ENCODE peak calls at places on chromosomes 7 and 10, in five cellular contexts. One of them, this sample, is unnamed.

GRCh38 chr7:124515431-124515830 is 250.2 kb downstream of the GPR37 start:
- DNase-seq in pancreas: no peak
- DNase-seq in cardiac muscle cell: no peak
- DNase-seq in HFF-Myc: no peak
- DNase-seq in BJ: no peak
- DNase-seq in this sample: no peak

GRCh38 chr7:37110641-37111421 is 337.8 kb downstream of the ELMO1 start:
- DNase-seq in pancreas: no peak
- DNase-seq in cardiac muscle cell: no peak
- DNase-seq in HFF-Myc: no peak
- DNase-seq in BJ: no peak
- DNase-seq in this sample: no peak

GRCh38 chr10:26534384-26534783 is 96.2 kb downstream of the APBB1IP start:
- DNase-seq in pancreas: no peak
- DNase-seq in cardiac muscle cell: no peak
- DNase-seq in HFF-Myc: no peak
- DNase-seq in BJ: no peak
- DNase-seq in this sample: no peak

GRCh38 chr10:42734537-42734936 is 48.1 kb upstream of the BMS1 start:
- DNase-seq in pancreas: no peak
- DNase-seq in cardiac muscle cell: no peak
- DNase-seq in HFF-Myc: no peak
- DNase-seq in BJ: no peak
- DNase-seq in this sample: no peak

GRCh38 chr10:6320320-6321010 is 117.7 kb downstream of the PFKFB3 start:
- DNase-seq in pancreas: no peak
- DNase-seq in cardiac muscle cell: no peak
- DNase-seq in HFF-Myc: no peak
- DNase-seq in BJ: no peak
- DNase-seq in this sample: no peak

GRCh38 chr10:119595715-119596515 is 849 bp downstream of the TIAL1 start:
- DNase-seq in pancreas: peak
- DNase-seq in cardiac muscle cell: peak
- DNase-seq in HFF-Myc: no peak
- DNase-seq in BJ: no peak
- DNase-seq in this sample: no peak

GRCh38 chr7:90701771-90702170 is 105.7 kb downstream of the CDK14 start:
- DNase-seq in pancreas: no peak
- DNase-seq in cardiac muscle cell: peak
- DNase-seq in HFF-Myc: no peak
- DNase-seq in BJ: no peak
- DNase-seq in this sample: no peak

GRCh38 chr10:87660484-87661133 is 931 bp downstream of the PAPSS2 start:
- DNase-seq in pancreas: no peak
- DNase-seq in cardiac muscle cell: no peak
- DNase-seq in HFF-Myc: no peak
- DNase-seq in BJ: no peak
- DNase-seq in this sample: no peak

GRCh38 chr7:3436746-3437145 is 135.7 kb downstream of the SDK1 start:
- DNase-seq in pancreas: no peak
- DNase-seq in cardiac muscle cell: no peak
- DNase-seq in HFF-Myc: no peak
- DNase-seq in BJ: no peak
- DNase-seq in this sample: no peak

GRCh38 chr7:21617916-21618390 is 75.1 kb downstream of the DNAH11 start:
- DNase-seq in pancreas: no peak
- DNase-seq in cardiac muscle cell: no peak
- DNase-seq in HFF-Myc: no peak
- DNase-seq in BJ: peak
- DNase-seq in this sample: no peak

GRCh38 chr7:120337308-120337907 is 64.4 kb downstream of the KCND2 start:
- DNase-seq in pancreas: no peak
- DNase-seq in cardiac muscle cell: peak
- DNase-seq in HFF-Myc: no peak
- DNase-seq in BJ: no peak
- DNase-seq in this sample: no peak

GRCh38 chr7:104552102-104552501 is 223.7 kb downstream of the LHFPL3 start:
- DNase-seq in pancreas: peak
- DNase-seq in cardiac muscle cell: peak
- DNase-seq in HFF-Myc: peak
- DNase-seq in BJ: no peak
- DNase-seq in this sample: peak

GRCh38 chr7:143379607-143380263 is 1.4 kb upstream of the ZYX start:
- DNase-seq in pancreas: no peak
- DNase-seq in cardiac muscle cell: no peak
- DNase-seq in HFF-Myc: no peak
- DNase-seq in BJ: no peak
- DNase-seq in this sample: no peak

GRCh38 chr10:52314007-52314821 is at the start of gene DKK1:
- DNase-seq in pancreas: peak
- DNase-seq in cardiac muscle cell: peak
- DNase-seq in HFF-Myc: no peak
- DNase-seq in BJ: peak
- DNase-seq in this sample: no peak

GRCh38 chr7:155680864-155681263 is 36.4 kb downstream of the RBM33 start:
- DNase-seq in pancreas: no peak
- DNase-seq in cardiac muscle cell: no peak
- DNase-seq in HFF-Myc: no peak
- DNase-seq in BJ: no peak
- DNase-seq in this sample: no peak

GRCh38 chr7:131007439-131008330 is 273.7 kb upstream of the KLF14 start:
- DNase-seq in pancreas: no peak
- DNase-seq in cardiac muscle cell: peak
- DNase-seq in HFF-Myc: peak
- DNase-seq in BJ: no peak
- DNase-seq in this sample: no peak

GRCh38 chr7:90320801-90321494 is at the start of gene FAM237B:
- DNase-seq in pancreas: peak
- DNase-seq in cardiac muscle cell: peak
- DNase-seq in HFF-Myc: no peak
- DNase-seq in BJ: no peak
- DNase-seq in this sample: no peak

GRCh38 chr7:93715234-93715633 is 140.7 kb upstream of the CALCR start:
- DNase-seq in pancreas: peak
- DNase-seq in cardiac muscle cell: peak
- DNase-seq in HFF-Myc: peak
- DNase-seq in BJ: no peak
- DNase-seq in this sample: no peak

GRCh38 chr10:133388973-133389818 is 4.8 kb upstream of the MTG1 start:
- DNase-seq in pancreas: no peak
- DNase-seq in cardiac muscle cell: no peak
- DNase-seq in HFF-Myc: no peak
- DNase-seq in BJ: no peak
- DNase-seq in this sample: no peak

GRCh38 chr10:7279303-7279702 is 131.5 kb downstream of the SFMBT2 start:
- DNase-seq in pancreas: no peak
- DNase-seq in cardiac muscle cell: no peak
- DNase-seq in HFF-Myc: no peak
- DNase-seq in BJ: no peak
- DNase-seq in this sample: no peak

GRCh38 chr7:142790565-142790964 is 19.8 kb downstream of the PRSS2 start:
- DNase-seq in pancreas: no peak
- DNase-seq in cardiac muscle cell: no peak
- DNase-seq in HFF-Myc: no peak
- DNase-seq in BJ: no peak
- DNase-seq in this sample: no peak

GRCh38 chr7:16847381-16847860 is 34.4 kb downstream of the AGR3 start:
- DNase-seq in pancreas: no peak
- DNase-seq in cardiac muscle cell: peak
- DNase-seq in HFF-Myc: no peak
- DNase-seq in BJ: no peak
- DNase-seq in this sample: no peak

GRCh38 chr10:28181478-28182096 is 121.3 kb downstream of the MPP7 start:
- DNase-seq in pancreas: no peak
- DNase-seq in cardiac muscle cell: no peak
- DNase-seq in HFF-Myc: no peak
- DNase-seq in BJ: no peak
- DNase-seq in this sample: no peak

GRCh38 chr7:43764039-43764789 is 5.7 kb downstream of the BLVRA start:
- DNase-seq in pancreas: no peak
- DNase-seq in cardiac muscle cell: peak
- DNase-seq in HFF-Myc: no peak
- DNase-seq in BJ: no peak
- DNase-seq in this sample: no peak

GRCh38 chr7:147586526-147586925 is 1004.0 kb upstream of the C7orf33 start:
- DNase-seq in pancreas: no peak
- DNase-seq in cardiac muscle cell: no peak
- DNase-seq in HFF-Myc: no peak
- DNase-seq in BJ: no peak
- DNase-seq in this sample: no peak

GRCh38 chr10:48517482-48517881 is 87.4 kb downstream of the ARHGAP22 start:
- DNase-seq in pancreas: no peak
- DNase-seq in cardiac muscle cell: no peak
- DNase-seq in HFF-Myc: no peak
- DNase-seq in BJ: no peak
- DNase-seq in this sample: no peak

GRCh38 chr7:148058092-148058491 is 532.5 kb upstream of the C7orf33 start:
- DNase-seq in pancreas: no peak
- DNase-seq in cardiac muscle cell: no peak
- DNase-seq in HFF-Myc: no peak
- DNase-seq in BJ: no peak
- DNase-seq in this sample: no peak

GRCh38 chr7:41702635-41703371 is at the start of gene INHBA:
- DNase-seq in pancreas: no peak
- DNase-seq in cardiac muscle cell: no peak
- DNase-seq in HFF-Myc: no peak
- DNase-seq in BJ: peak
- DNase-seq in this sample: no peak

GRCh38 chr10:71963351-71963755 is 842 bp upstream of the CHST3 start:
- DNase-seq in pancreas: no peak
- DNase-seq in cardiac muscle cell: no peak
- DNase-seq in HFF-Myc: no peak
- DNase-seq in BJ: no peak
- DNase-seq in this sample: no peak

GRCh38 chr7:75617634-75618234 is 121.0 kb downstream of the HIP1 start:
- DNase-seq in pancreas: no peak
- DNase-seq in cardiac muscle cell: no peak
- DNase-seq in HFF-Myc: no peak
- DNase-seq in BJ: no peak
- DNase-seq in this sample: no peak

GRCh38 chr10:73262105-73262730 is 9.8 kb upstream of the MRPS16 start:
- DNase-seq in pancreas: no peak
- DNase-seq in cardiac muscle cell: no peak
- DNase-seq in HFF-Myc: no peak
- DNase-seq in BJ: no peak
- DNase-seq in this sample: peak

GRCh38 chr10:13983035-13983434 is 347.7 kb downstream of the FRMD4A start:
- DNase-seq in pancreas: no peak
- DNase-seq in cardiac muscle cell: no peak
- DNase-seq in HFF-Myc: no peak
- DNase-seq in BJ: no peak
- DNase-seq in this sample: no peak

GRCh38 chr10:3805791-3806381 is 20.9 kb upstream of the KLF6 start:
- DNase-seq in pancreas: no peak
- DNase-seq in cardiac muscle cell: no peak
- DNase-seq in HFF-Myc: peak
- DNase-seq in BJ: no peak
- DNase-seq in this sample: no peak

GRCh38 chr10:3807928-3808496 is 23.0 kb upstream of the KLF6 start:
- DNase-seq in pancreas: no peak
- DNase-seq in cardiac muscle cell: no peak
- DNase-seq in HFF-Myc: no peak
- DNase-seq in BJ: no peak
- DNase-seq in this sample: no peak

GRCh38 chr10:3808689-3809199 is 23.7 kb upstream of the KLF6 start:
- DNase-seq in pancreas: no peak
- DNase-seq in cardiac muscle cell: no peak
- DNase-seq in HFF-Myc: no peak
- DNase-seq in BJ: no peak
- DNase-seq in this sample: no peak

GRCh38 chr10:3806603-3807002 is 21.6 kb upstream of the KLF6 start:
- DNase-seq in pancreas: no peak
- DNase-seq in cardiac muscle cell: no peak
- DNase-seq in HFF-Myc: no peak
- DNase-seq in BJ: no peak
- DNase-seq in this sample: no peak

GRCh38 chr10:3807221-3807927 is 22.4 kb upstream of the KLF6 start:
- DNase-seq in pancreas: no peak
- DNase-seq in cardiac muscle cell: no peak
- DNase-seq in HFF-Myc: no peak
- DNase-seq in BJ: no peak
- DNase-seq in this sample: no peak
- TF ChIP-seq CTCF in pancreas: no peak
- TF ChIP-seq CTCF in cardiac muscle cell: no peak
- TF ChIP-seq CTCF in HFF-Myc: no peak
- TF ChIP-seq CTCF in BJ: no peak
- TF ChIP-seq CTCF in this sample: no peak

GRCh38 chr10:33111652-33112051 is 153.6 kb upstream of the ITGB1 start:
- DNase-seq in pancreas: no peak
- DNase-seq in cardiac muscle cell: no peak
- DNase-seq in HFF-Myc: no peak
- DNase-seq in BJ: no peak
- DNase-seq in this sample: no peak
- H3K4me3 ChIP-seq in pancreas: no peak
- H3K4me3 ChIP-seq in cardiac muscle cell: no peak
- H3K4me3 ChIP-seq in HFF-Myc: no peak
- H3K4me3 ChIP-seq in BJ: no peak
- H3K4me3 ChIP-seq in this sample: no peak

DNA sequence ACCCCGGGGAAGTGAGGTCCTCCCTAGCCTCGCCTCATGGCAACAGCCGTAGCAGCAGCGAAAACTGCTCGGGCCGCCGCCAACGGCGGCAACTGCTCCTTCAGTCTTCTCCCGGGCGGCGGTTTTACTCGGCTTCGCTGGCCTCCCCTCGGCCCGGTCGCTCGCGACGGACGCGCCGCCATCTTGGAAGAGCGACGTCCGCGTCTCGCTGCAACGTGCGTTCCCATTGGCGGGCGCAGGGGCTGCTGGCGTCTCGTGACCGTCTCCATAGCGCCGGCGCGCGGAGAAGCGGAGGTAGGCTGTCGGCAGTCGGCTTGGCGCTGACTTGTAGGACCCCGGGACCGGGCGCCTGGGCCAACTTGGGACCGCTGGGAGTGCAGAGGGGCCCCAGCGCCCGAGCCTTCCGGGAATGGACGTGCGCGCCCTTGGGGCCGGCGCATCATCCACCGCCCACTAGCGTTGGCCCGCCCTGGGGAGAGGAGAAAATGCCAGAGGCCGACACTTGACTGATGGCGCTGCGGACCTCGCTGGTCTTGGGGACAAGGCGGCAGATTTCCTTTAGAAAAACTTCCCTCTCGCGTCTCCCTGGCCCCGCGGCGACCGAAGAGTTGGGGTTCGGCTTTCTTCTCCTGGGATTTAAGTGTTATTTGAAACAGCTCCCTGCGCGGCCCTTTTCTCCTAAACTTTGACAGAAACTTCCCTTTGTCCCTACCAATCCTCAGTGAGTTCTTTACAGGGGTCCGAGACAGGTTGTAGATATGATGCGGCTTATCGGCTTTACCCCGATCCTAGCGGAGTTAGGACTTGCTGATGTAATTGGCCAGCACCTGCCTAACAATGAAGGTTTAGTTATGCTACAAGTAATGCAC is at the start of gene SNX13:
- DNase-seq in pancreas: peak
- DNase-seq in cardiac muscle cell: peak
- DNase-seq in HFF-Myc: peak
- DNase-seq in BJ: peak
- DNase-seq in this sample: no peak
- TF ChIP-seq CTCF in pancreas: no peak
- TF ChIP-seq CTCF in cardiac muscle cell: peak
- TF ChIP-seq CTCF in HFF-Myc: no peak
- TF ChIP-seq CTCF in BJ: peak
- TF ChIP-seq CTCF in this sample: peak

GRCh38 chr10:25177093-25177753 is 2.4 kb downstream of the GPR158 start:
- DNase-seq in pancreas: no peak
- DNase-seq in cardiac muscle cell: no peak
- DNase-seq in HFF-Myc: no peak
- DNase-seq in BJ: no peak
- DNase-seq in this sample: no peak
- H3K4me3 ChIP-seq in pancreas: no peak
- H3K4me3 ChIP-seq in cardiac muscle cell: no peak
- H3K4me3 ChIP-seq in HFF-Myc: no peak
- H3K4me3 ChIP-seq in BJ: no peak
- H3K4me3 ChIP-seq in this sample: no peak